ENCODE peak calls at places on chromosomes 13 and 19, in seven cellular contexts. One of them, this sample, is unnamed.

GRCh38 chr13:50393641-50394040 is 378.4 kb downstream of the KCNRG start:
- DNase-seq in H1: no peak
- DNase-seq in mesendoderm: peak
- DNase-seq in neuronal stem cell: peak
- DNase-seq in mesenchymal stem cell: no peak
- DNase-seq in IMR-90: peak
- DNase-seq in H9: peak
- DNase-seq in this sample: no peak

GRCh38 chr19:16649734-16650133 is 10.2 kb downstream of the SMIM7 start:
- DNase-seq in mesendoderm: no peak
- DNase-seq in mesenchymal stem cell: no peak
- DNase-seq in H1: no peak
- DNase-seq in IMR-90: no peak
- DNase-seq in H9: no peak
- DNase-seq in neuronal stem cell: no peak
- DNase-seq in this sample: no peak

GRCh38 chr13:112525306-112525945 is 62.5 kb downstream of the TUBGCP3 start:
- DNase-seq in H9: no peak
- DNase-seq in IMR-90: peak
- DNase-seq in neuronal stem cell: no peak
- DNase-seq in mesendoderm: no peak
- DNase-seq in mesenchymal stem cell: no peak
- DNase-seq in H1: no peak
- DNase-seq in this sample: no peak

GRCh38 chr13:98909016-98909415 is 68.8 kb downstream of the DOCK9 start:
- DNase-seq in mesendoderm: no peak
- DNase-seq in neuronal stem cell: no peak
- DNase-seq in H1: no peak
- DNase-seq in IMR-90: peak
- DNase-seq in mesenchymal stem cell: peak
- DNase-seq in H9: no peak
- DNase-seq in this sample: no peak

GRCh38 chr13:28494861-28495585 is at the start of gene FLT1:
- DNase-seq in mesenchymal stem cell: peak
- DNase-seq in H1: peak
- DNase-seq in IMR-90: peak
- DNase-seq in H9: peak
- DNase-seq in mesendoderm: peak
- DNase-seq in neuronal stem cell: peak
- DNase-seq in this sample: peak

GRCh38 chr13:33262069-33262487 is 23.5 kb downstream of the STARD13 start:
- DNase-seq in IMR-90: peak
- DNase-seq in neuronal stem cell: no peak
- DNase-seq in H1: no peak
- DNase-seq in mesenchymal stem cell: no peak
- DNase-seq in mesendoderm: peak
- DNase-seq in H9: peak
- DNase-seq in this sample: no peak

GRCh38 chr13:97191615-97192014 is 30.5 kb upstream of the MBNL2 start:
- DNase-seq in H9: no peak
- DNase-seq in H1: no peak
- DNase-seq in mesendoderm: no peak
- DNase-seq in neuronal stem cell: no peak
- DNase-seq in mesenchymal stem cell: no peak
- DNase-seq in IMR-90: no peak
- DNase-seq in this sample: no peak

GRCh38 chr19:11198175-11198534 is 810 bp upstream of the KANK2 start:
- DNase-seq in mesendoderm: no peak
- DNase-seq in neuronal stem cell: no peak
- DNase-seq in mesenchymal stem cell: no peak
- DNase-seq in H1: no peak
- DNase-seq in IMR-90: no peak
- DNase-seq in H9: no peak
- DNase-seq in this sample: no peak

GRCh38 chr19:55212447-55212846 is 3.1 kb upstream of the PTPRH start:
- DNase-seq in mesendoderm: peak
- DNase-seq in mesenchymal stem cell: no peak
- DNase-seq in neuronal stem cell: no peak
- DNase-seq in H9: no peak
- DNase-seq in IMR-90: no peak
- DNase-seq in H1: no peak
- DNase-seq in this sample: peak

GRCh38 chr13:65461590-65461989 is 1768.5 kb downstream of the PCDH9 start:
- DNase-seq in IMR-90: peak
- DNase-seq in H1: peak
- DNase-seq in neuronal stem cell: no peak
- DNase-seq in mesendoderm: peak
- DNase-seq in H9: no peak
- DNase-seq in mesenchymal stem cell: peak
- DNase-seq in this sample: no peak

GRCh38 chr13:30874561-30874960 is 31.5 kb upstream of the MEDAG start:
- DNase-seq in neuronal stem cell: no peak
- DNase-seq in mesendoderm: no peak
- DNase-seq in IMR-90: no peak
- DNase-seq in H9: no peak
- DNase-seq in H1: no peak
- DNase-seq in mesenchymal stem cell: no peak
- DNase-seq in this sample: no peak

GRCh38 chr13:30880151-30880551 is 25.9 kb upstream of the MEDAG start:
- DNase-seq in H9: no peak
- DNase-seq in IMR-90: peak
- DNase-seq in mesenchymal stem cell: peak
- DNase-seq in neuronal stem cell: no peak
- DNase-seq in mesendoderm: no peak
- DNase-seq in H1: no peak
- DNase-seq in this sample: no peak

GRCh38 chr13:30874111-30874510 is 32.0 kb upstream of the MEDAG start:
- DNase-seq in mesenchymal stem cell: no peak
- DNase-seq in neuronal stem cell: no peak
- DNase-seq in H9: no peak
- DNase-seq in H1: no peak
- DNase-seq in mesendoderm: no peak
- DNase-seq in IMR-90: no peak
- DNase-seq in this sample: no peak

GRCh38 chr13:30880756-30881155 is 25.3 kb upstream of the MEDAG start:
- DNase-seq in mesenchymal stem cell: peak
- DNase-seq in H1: no peak
- DNase-seq in neuronal stem cell: no peak
- DNase-seq in mesendoderm: no peak
- DNase-seq in H9: no peak
- DNase-seq in IMR-90: peak
- DNase-seq in this sample: no peak

DNA sequence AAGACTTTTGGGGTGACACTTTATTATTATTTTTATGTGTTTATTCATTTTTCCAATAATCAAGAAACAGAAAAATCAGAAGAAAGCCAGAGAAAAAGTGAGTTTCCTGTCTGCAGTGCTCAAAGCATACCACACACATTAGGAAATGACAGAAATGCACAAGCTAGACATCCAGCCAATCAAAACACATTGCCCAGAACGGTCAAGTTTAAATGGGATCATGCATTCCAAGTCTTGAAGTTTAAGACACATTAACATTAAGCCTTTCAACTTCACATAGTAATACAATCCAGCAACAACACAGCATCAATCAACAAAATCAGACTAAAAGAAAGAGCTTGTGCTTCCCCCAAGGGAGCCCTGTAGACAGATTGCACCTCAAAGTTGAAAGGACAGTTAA is 28.7 kb upstream of the MEDAG start:
- DNase-seq in mesendoderm: no peak
- DNase-seq in mesenchymal stem cell: peak
- DNase-seq in neuronal stem cell: no peak
- DNase-seq in H1: no peak
- DNase-seq in H9: no peak
- DNase-seq in IMR-90: peak
- DNase-seq in this sample: no peak
- H3K4me2 ChIP-seq in mesendoderm: no peak
- H3K4me2 ChIP-seq in mesenchymal stem cell: no peak
- H3K4me2 ChIP-seq in neuronal stem cell: no peak
- H3K4me2 ChIP-seq in H1: no peak
- H3K4me2 ChIP-seq in H9: no peak
- H3K4me2 ChIP-seq in IMR-90: peak
- H3K4me2 ChIP-seq in this sample: no peak

GRCh38 chr13:22505489-22505888 is 675.3 kb upstream of the SGCG start:
- DNase-seq in neuronal stem cell: no peak
- DNase-seq in IMR-90: no peak
- DNase-seq in mesenchymal stem cell: no peak
- DNase-seq in H1: no peak
- DNase-seq in H9: no peak
- DNase-seq in mesendoderm: no peak
- DNase-seq in this sample: peak

GRCh38 chr13:22506286-22506685 is 674.5 kb upstream of the SGCG start:
- DNase-seq in H9: no peak
- DNase-seq in mesenchymal stem cell: peak
- DNase-seq in mesendoderm: no peak
- DNase-seq in H1: no peak
- DNase-seq in IMR-90: no peak
- DNase-seq in neuronal stem cell: peak
- DNase-seq in this sample: no peak
- H2BK5ac ChIP-seq in H9: no peak
- H2BK5ac ChIP-seq in mesenchymal stem cell: no peak
- H2BK5ac ChIP-seq in mesendoderm: no peak
- H2BK5ac ChIP-seq in H1: no peak
- H2BK5ac ChIP-seq in IMR-90: no peak
- H2BK5ac ChIP-seq in neuronal stem cell: no peak
- H2BK5ac ChIP-seq in this sample: no peak

GRCh38 chr19:53882391-53883050 is 524 bp downstream of the PRKCG start:
- DNase-seq in mesenchymal stem cell: no peak
- DNase-seq in H9: no peak
- DNase-seq in mesendoderm: no peak
- DNase-seq in IMR-90: no peak
- DNase-seq in neuronal stem cell: no peak
- DNase-seq in H1: peak
- DNase-seq in this sample: no peak

GRCh38 chr19:53883231-53883661 is 1.2 kb downstream of the PRKCG start:
- DNase-seq in IMR-90: no peak
- DNase-seq in neuronal stem cell: no peak
- DNase-seq in mesendoderm: no peak
- DNase-seq in H1: peak
- DNase-seq in mesenchymal stem cell: no peak
- DNase-seq in H9: no peak
- DNase-seq in this sample: no peak

GRCh38 chr19:53883741-53884140 is 1.7 kb downstream of the PRKCG start:
- DNase-seq in mesendoderm: no peak
- DNase-seq in IMR-90: no peak
- DNase-seq in H9: no peak
- DNase-seq in H1: no peak
- DNase-seq in neuronal stem cell: no peak
- DNase-seq in mesenchymal stem cell: no peak
- DNase-seq in this sample: no peak

GRCh38 chr19:53885036-53885435 is 3.0 kb downstream of the PRKCG start:
- DNase-seq in mesenchymal stem cell: no peak
- DNase-seq in mesendoderm: no peak
- DNase-seq in IMR-90: no peak
- DNase-seq in H1: no peak
- DNase-seq in neuronal stem cell: no peak
- DNase-seq in H9: no peak
- DNase-seq in this sample: no peak

DNA sequence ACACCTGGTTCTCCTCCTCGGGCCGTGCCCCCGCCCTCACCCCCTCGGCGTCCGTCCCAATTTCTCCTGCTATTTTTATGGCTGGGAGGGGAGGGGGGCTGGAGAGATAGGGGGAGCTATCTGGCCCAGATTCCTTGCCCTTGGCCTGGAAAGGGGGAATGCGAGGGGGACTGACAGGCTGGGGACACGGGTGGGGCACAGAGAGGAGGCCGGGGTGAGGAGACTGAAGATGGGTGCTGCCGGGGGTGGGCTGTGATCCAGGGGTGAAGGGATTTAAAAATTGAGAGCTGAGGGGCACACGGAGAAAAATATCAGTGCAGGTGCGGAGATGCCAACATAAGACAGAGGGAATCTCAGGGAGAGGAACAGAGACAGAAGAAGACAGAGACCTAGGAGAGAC is 2.3 kb downstream of the PRKCG start:
- DNase-seq in H9: no peak
- DNase-seq in mesendoderm: no peak
- DNase-seq in IMR-90: no peak
- DNase-seq in H1: no peak
- DNase-seq in neuronal stem cell: no peak
- DNase-seq in mesenchymal stem cell: no peak
- DNase-seq in this sample: no peak
- H3K4me2 ChIP-seq in H9: peak
- H3K4me2 ChIP-seq in mesendoderm: no peak
- H3K4me2 ChIP-seq in IMR-90: no peak
- H3K4me2 ChIP-seq in H1: peak
- H3K4me2 ChIP-seq in neuronal stem cell: no peak
- H3K4me2 ChIP-seq in mesenchymal stem cell: no peak
- H3K4me2 ChIP-seq in this sample: no peak

GRCh38 chr19:38360351-38360750 is 14.0 kb upstream of the PSMD8 start:
- DNase-seq in H9: no peak
- DNase-seq in H1: no peak
- DNase-seq in neuronal stem cell: no peak
- DNase-seq in IMR-90: no peak
- DNase-seq in mesendoderm: no peak
- DNase-seq in mesenchymal stem cell: no peak
- DNase-seq in this sample: no peak

GRCh38 chr19:38358071-38358470 is 16.3 kb upstream of the PSMD8 start:
- DNase-seq in mesendoderm: no peak
- DNase-seq in mesenchymal stem cell: no peak
- DNase-seq in neuronal stem cell: no peak
- DNase-seq in IMR-90: no peak
- DNase-seq in H1: no peak
- DNase-seq in H9: no peak
- DNase-seq in this sample: no peak

GRCh38 chr19:38361633-38362075 is 12.7 kb upstream of the PSMD8 start:
- DNase-seq in neuronal stem cell: peak
- DNase-seq in H9: peak
- DNase-seq in IMR-90: peak
- DNase-seq in mesenchymal stem cell: peak
- DNase-seq in mesendoderm: peak
- DNase-seq in H1: peak
- DNase-seq in this sample: peak

GRCh38 chr19:38360839-38361631 is 13.3 kb upstream of the PSMD8 start:
- DNase-seq in H9: no peak
- DNase-seq in neuronal stem cell: no peak
- DNase-seq in H1: no peak
- DNase-seq in IMR-90: no peak
- DNase-seq in mesenchymal stem cell: no peak
- DNase-seq in mesendoderm: no peak
- DNase-seq in this sample: no peak

DNA sequence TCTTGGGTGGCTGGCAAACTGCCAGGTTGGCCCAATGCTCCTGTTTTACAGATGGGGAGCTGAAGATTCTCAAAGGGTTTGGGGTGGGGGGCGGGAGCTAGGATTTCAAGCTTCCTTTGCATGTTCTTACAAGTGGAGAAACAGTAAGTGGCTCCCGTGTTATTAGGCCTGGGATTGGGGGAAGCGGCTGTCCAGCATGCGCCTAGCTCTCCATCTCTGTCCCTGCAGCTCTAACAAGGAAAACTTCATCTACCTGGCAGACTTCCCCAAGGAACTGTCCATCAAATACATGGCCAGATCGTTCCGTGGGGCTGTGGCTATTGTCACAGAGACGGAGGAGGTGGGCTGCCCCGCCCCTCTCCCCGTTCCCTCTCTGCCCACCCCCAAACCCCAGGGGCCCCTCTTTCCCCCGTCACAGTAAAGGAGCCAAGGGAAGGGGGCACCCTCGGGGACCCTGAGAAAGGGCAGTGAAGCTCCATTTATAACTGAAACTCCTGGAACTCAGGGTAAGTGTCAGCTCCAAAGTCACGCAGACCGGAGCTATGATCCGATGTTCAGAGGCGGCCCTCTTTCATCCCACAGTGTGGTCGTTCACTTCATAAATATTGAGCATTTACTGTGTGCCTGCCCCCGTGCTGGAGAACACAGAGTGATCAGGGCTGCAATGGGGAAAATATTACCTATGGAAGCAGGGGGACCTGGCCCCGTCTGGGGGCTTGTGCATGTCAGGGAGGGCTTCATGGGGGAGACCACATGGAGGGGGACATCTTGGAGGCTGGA is 14.9 kb upstream of the PSMD8 start:
- DNase-seq in neuronal stem cell: no peak
- DNase-seq in H1: no peak
- DNase-seq in H9: no peak
- DNase-seq in IMR-90: no peak
- DNase-seq in mesendoderm: no peak
- DNase-seq in mesenchymal stem cell: no peak
- DNase-seq in this sample: no peak
- H2BK5ac ChIP-seq in neuronal stem cell: no peak
- H2BK5ac ChIP-seq in H1: no peak
- H2BK5ac ChIP-seq in H9: no peak
- H2BK5ac ChIP-seq in IMR-90: no peak
- H2BK5ac ChIP-seq in mesendoderm: no peak
- H2BK5ac ChIP-seq in mesenchymal stem cell: no peak
- H2BK5ac ChIP-seq in this sample: no peak